ENCODE peak calls at places on chromosome 4, in four cellular contexts. One of them, this sample, is unnamed.

GRCh38 chr4:115219315-115219840 is 106.0 kb upstream of the NDST4 start:
- DNase-seq in IMR-90: no peak
- DNase-seq in H1: no peak
- DNase-seq in H9: no peak
- DNase-seq in this sample: no peak

GRCh38 chr4:118716304-118716703 is 31.1 kb downstream of the METTL14 start:
- DNase-seq in H1: no peak
- DNase-seq in H9: no peak
- DNase-seq in IMR-90: no peak
- DNase-seq in this sample: no peak

GRCh38 chr4:8225704-8226443 is 26.8 kb downstream of the SH3TC1 start:
- DNase-seq in H9: peak; percentile 52
- DNase-seq in H1: no peak
- DNase-seq in IMR-90: no peak
- DNase-seq in this sample: no peak

GRCh38 chr4:102399021-102399420 is 53.7 kb upstream of the SLC39A8 start:
- DNase-seq in IMR-90: no peak
- DNase-seq in H1: no peak
- DNase-seq in H9: no peak
- DNase-seq in this sample: no peak

GRCh38 chr4:148962539-148963290 is 520.5 kb upstream of the NR3C2 start:
- DNase-seq in H9: no peak
- DNase-seq in IMR-90: peak; percentile 73
- DNase-seq in H1: no peak
- DNase-seq in this sample: peak; percentile 40

GRCh38 chr4:174210952-174211490 is 72.4 kb downstream of the FBXO8 start:
- DNase-seq in H1: no peak
- DNase-seq in H9: no peak
- DNase-seq in IMR-90: peak; percentile 62
- DNase-seq in this sample: peak; percentile 45

GRCh38 chr4:113147498-113148231 is 98.2 kb downstream of the ANK2 start:
- DNase-seq in H9: no peak
- DNase-seq in IMR-90: no peak
- DNase-seq in H1: no peak
- DNase-seq in this sample: no peak

GRCh38 chr4:4761128-4761991 is 98.1 kb upstream of the MSX1 start:
- DNase-seq in H9: peak; percentile 79
- DNase-seq in H1: no peak
- DNase-seq in IMR-90: no peak
- DNase-seq in this sample: peak; percentile 29

GRCh38 chr4:74423101-74423500 is 21.8 kb upstream of the AREG start:
- DNase-seq in IMR-90: peak; percentile 79
- DNase-seq in H1: no peak
- DNase-seq in H9: no peak
- DNase-seq in this sample: peak; percentile 99

DNA sequence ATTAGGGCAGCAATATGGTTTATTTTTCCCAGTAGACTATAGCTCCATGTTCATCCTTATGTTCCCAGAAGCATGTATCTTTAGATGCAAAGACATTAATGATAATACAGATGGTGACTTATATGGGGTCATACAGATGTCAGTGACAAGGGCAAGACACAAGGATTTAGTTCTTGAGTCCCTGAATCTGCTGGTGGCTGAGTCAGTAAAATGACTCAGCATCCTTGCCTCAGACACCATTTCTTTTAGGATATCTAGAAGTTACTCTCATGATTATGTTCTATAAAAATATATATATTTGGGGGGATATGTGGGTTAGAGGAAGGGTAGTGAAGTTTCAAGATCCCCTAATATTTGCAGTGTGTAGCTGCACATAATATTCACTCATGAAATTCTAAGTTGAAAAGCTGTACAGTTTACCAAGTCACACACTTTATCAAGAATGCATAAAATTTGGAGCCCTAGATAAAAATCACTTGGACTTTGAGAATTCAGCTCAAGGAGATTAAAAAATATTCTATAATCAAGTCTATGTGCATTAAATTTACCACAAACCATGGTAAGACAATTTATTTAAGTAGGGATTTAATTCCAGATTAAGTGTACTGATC is 101.9 kb downstream of the LNX1 start:
- DNase-seq in H9: no peak
- DNase-seq in H1: no peak
- DNase-seq in IMR-90: peak; percentile 79
- DNase-seq in this sample: peak; percentile 61
- H2BK120ac ChIP-seq in H9: no peak overlapping the region
- H2BK120ac ChIP-seq in H1: no peak overlapping the region
- H2BK120ac ChIP-seq in IMR-90: peak overlapping the region; percentile 84
- H2BK120ac ChIP-seq in this sample: no peak overlapping the region

DNA sequence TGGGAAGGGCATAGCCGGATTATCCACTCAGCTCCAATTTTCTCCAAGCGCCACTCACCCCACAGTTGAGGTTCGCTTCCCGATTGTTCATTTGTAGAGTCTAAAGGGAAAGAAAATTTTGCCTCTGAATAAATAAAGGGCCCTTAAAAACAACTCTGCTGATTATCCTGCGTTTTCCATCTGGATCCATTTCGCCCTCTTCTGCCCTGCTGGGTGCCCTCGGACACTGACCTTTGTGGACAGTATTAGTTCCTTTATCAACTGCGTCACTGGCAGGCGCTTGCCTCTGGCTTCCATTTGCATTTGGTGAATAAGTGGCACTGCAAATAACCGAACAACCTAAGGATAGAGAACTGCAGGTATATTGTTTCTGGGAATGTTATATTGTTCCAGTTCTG is 10.1 kb downstream of the GSX2 start:
- DNase-seq in IMR-90: no peak
- DNase-seq in H1: no peak
- DNase-seq in H9: no peak
- DNase-seq in this sample: no peak
- H3K14ac ChIP-seq in IMR-90: no peak overlapping the region
- H3K14ac ChIP-seq in H1: no peak overlapping the region
- H3K14ac ChIP-seq in H9: peak overlapping the region; percentile 71
- H3K14ac ChIP-seq in this sample: no peak overlapping the region

GRCh38 chr4:138984647-138985046 is 30.9 kb upstream of the NOCT start:
- DNase-seq in H9: no peak
- DNase-seq in IMR-90: no peak
- DNase-seq in H1: no peak
- DNase-seq in this sample: no peak

GRCh38 chr4:138979742-138980141 is 35.8 kb upstream of the NOCT start:
- DNase-seq in H9: no peak
- DNase-seq in IMR-90: no peak
- DNase-seq in H1: no peak
- DNase-seq in this sample: no peak

GRCh38 chr4:138981930-138982390 is 33.6 kb upstream of the NOCT start:
- DNase-seq in IMR-90: peak; percentile 74
- DNase-seq in H9: peak; percentile 31
- DNase-seq in H1: no peak
- DNase-seq in this sample: peak; percentile 95

GRCh38 chr4:138983690-138984089 is 31.9 kb upstream of the NOCT start:
- DNase-seq in H9: peak; percentile 3
- DNase-seq in IMR-90: no peak
- DNase-seq in H1: no peak
- DNase-seq in this sample: no peak

GRCh38 chr4:138982754-138983153 is 32.8 kb upstream of the NOCT start:
- DNase-seq in IMR-90: no peak
- DNase-seq in H1: no peak
- DNase-seq in H9: peak; percentile 25
- DNase-seq in this sample: peak; percentile 32
- H2BK120ac ChIP-seq in IMR-90: no peak overlapping the region
- H2BK120ac ChIP-seq in H1: no peak overlapping the region
- H2BK120ac ChIP-seq in H9: no peak overlapping the region
- H2BK120ac ChIP-seq in this sample: no peak overlapping the region

GRCh38 chr4:152936446-152937279 is 540 bp downstream of the FHDC1 start:
- DNase-seq in H1: no peak
- DNase-seq in H9: peak; percentile 62
- DNase-seq in IMR-90: peak; percentile 16
- DNase-seq in this sample: peak; percentile 40
- H3K14ac ChIP-seq in H1: no peak overlapping the region
- H3K14ac ChIP-seq in H9: peak overlapping the region; percentile 76
- H3K14ac ChIP-seq in IMR-90: no peak overlapping the region
- H3K14ac ChIP-seq in this sample: no peak overlapping the region